ENCODE peak calls at places on chromosomes 11 and 22, in five cellular contexts. M is stomach, P is transverse colon, D is IMR-90, Q is Peyer's patch. T is an unnamed sample.

GRCh38 chr11:898160-898517 is 12.5 kb downstream of the CHID1 start:
- DNase-seq in M (no peak), P (no peak), D (peak; percentile 11), Q (no peak), T (no peak)

GRCh38 chr22:48347311-48347710 is 1480.4 kb downstream of the BRD1 start:
- DNase-seq in M (no peak), P (no peak), D (no peak), Q (no peak), T (no peak)

GRCh38 chr11:78244546-78245315 is 56.0 kb downstream of the USP35 start:
- DNase-seq in M (no peak), P (no peak), D (no peak), Q (no peak), T (no peak)

GRCh38 chr22:29938285-29938693 is 55.3 kb downstream of the MTMR3 start:
- DNase-seq in M (no peak), P (no peak), D (peak; percentile 8), Q (no peak), T (no peak)

GRCh38 chr22:19291218-19291579 is 320 bp downstream of the CLTCL1 start:
- DNase-seq in M (peak; percentile 31), P (peak; percentile 40), D (no peak), Q (peak; percentile 63), T (no peak)

GRCh38 chr22:37547249-37547741 is 13.0 kb upstream of the CDC42EP1 start:
- DNase-seq in M (no peak), P (no peak), D (no peak), Q (no peak), T (no peak)

GRCh38 chr22:38952382-38952993 is 4.9 kb upstream of the APOBEC3A start:
- DNase-seq in M (no peak), P (no peak), D (no peak), Q (no peak), T (no peak)

GRCh38 chr11:63705526-63705925 is 24.2 kb downstream of the RTN3 start:
- DNase-seq in M (no peak), P (no peak), D (no peak), Q (no peak), T (no peak)

GRCh38 chr11:23112987-23113886 is 253.0 kb upstream of the CCDC179 start:
- DNase-seq in M (peak; percentile 57), P (peak; percentile 77), D (peak; percentile 63), Q (peak; percentile 56), T (no peak)

GRCh38 chr11:58811499-58811898 is 33.0 kb downstream of the GLYATL2 start:
- DNase-seq in M (no peak), P (no peak), D (no peak), Q (no peak), T (no peak)

GRCh38 chr11:19027829-19028595 is 32.5 kb downstream of the MRGPRX2 start:
- DNase-seq in M (no peak), P (no peak), D (peak; percentile 55), Q (no peak), T (no peak)

GRCh38 chr11:47914743-47915142 is 65.6 kb upstream of the PTPRJ start:
- DNase-seq in M (no peak), P (no peak), D (no peak), Q (no peak), T (no peak)

GRCh38 chr11:94028436-94028835 is 7.3 kb downstream of the HEPHL1 start:
- DNase-seq in M (no peak), P (no peak), D (peak; percentile 81), Q (no peak), T (peak; percentile 72)

GRCh38 chr11:26522912-26523610 is 49.0 kb downstream of the MUC15 start:
- DNase-seq in M (no peak), P (no peak), D (peak; percentile 6), Q (no peak), T (no peak)

GRCh38 chr11:128905345-128906184 is 14.4 kb downstream of the KCNJ5 start:
- DNase-seq in M (peak; percentile 56), P (peak; percentile 43), D (peak; percentile 26), Q (peak; percentile 66), T (no peak)

GRCh38 chr11:112211556-112211955 is 14.7 kb upstream of the PTS start:
- DNase-seq in M (no peak), P (no peak), D (no peak), Q (no peak), T (no peak)

GRCh38 chr11:43282607-43283440 is 29.0 kb upstream of the API5 start:
- DNase-seq in M (no peak), P (peak; percentile 24), D (peak; percentile 16), Q (peak; percentile 53), T (no peak)

GRCh38 chr11:106706355-106706754 is 311.9 kb downstream of the GUCY1A2 start:
- DNase-seq in M (no peak), P (no peak), D (peak; percentile 67), Q (no peak), T (no peak)

GRCh38 chr11:16891964-16892363 is 122.2 kb downstream of the PLEKHA7 start:
- DNase-seq in M (no peak), P (no peak), D (peak; percentile 70), Q (no peak), T (no peak)

GRCh38 chr22:47012589-47013365 is 250.3 kb downstream of the TBC1D22A start:
- DNase-seq in M (no peak), P (no peak), D (peak; percentile 77), Q (no peak), T (no peak)

GRCh38 chr11:68436985-68437926 is 23.3 kb upstream of the PPP6R3 start:
- DNase-seq in M (no peak), P (no peak), D (peak; percentile 72), Q (no peak), T (no peak)

GRCh38 chr11:74749127-74749964 is 697 bp downstream of the RNF169 start:
- DNase-seq in M (peak; percentile 54), P (peak; percentile 54), D (peak; percentile 29), Q (peak; percentile 76), T (no peak)

GRCh38 chr22:29706991-29707390 is 12.8 kb upstream of the CABP7 start:
- DNase-seq in M (no peak), P (no peak), D (no peak), Q (no peak), T (no peak)

GRCh38 chr22:40452730-40453487 is 82.5 kb downstream of the SGSM3 start:
- DNase-seq in M (no peak), P (no peak), D (peak; percentile 46), Q (no peak), T (no peak)

GRCh38 chr11:85180528-85180927 is 446.6 kb downstream of the DLG2 start:
- DNase-seq in M (no peak), P (no peak), D (no peak), Q (no peak), T (no peak)

GRCh38 chr11:112564228-112564955 is 303.7 kb upstream of the PLET1 start:
- DNase-seq in M (no peak), P (peak; percentile 9), D (peak; percentile 79), Q (no peak), T (no peak)

GRCh38 chr11:8201524-8202365 is 32.9 kb upstream of the RIC3 start:
- DNase-seq in M (no peak), P (no peak), D (no peak), Q (no peak), T (peak; percentile 69)

GRCh38 chr11:117045956-117046355 is 52.3 kb downstream of the SIK3 start:
- DNase-seq in M (no peak), P (no peak), D (no peak), Q (no peak), T (no peak)

GRCh38 chr11:10856689-10857603 is 907 bp downstream of the ZBED5 start:
- DNase-seq in M (peak; percentile 27), P (peak; percentile 70), D (peak; percentile 28), Q (no peak), T (peak; percentile 90)

GRCh38 chr11:41612415-41612814 is 153.0 kb upstream of the LRRC4C start:
- DNase-seq in M (no peak), P (no peak), D (no peak), Q (no peak), T (no peak)

GRCh38 chr11:134541951-134542350 is 129.9 kb upstream of the B3GAT1 start:
- DNase-seq in M (no peak), P (no peak), D (no peak), Q (no peak), T (no peak)

GRCh38 chr11:76628408-76628947 is 42.1 kb downstream of the LRRC32 start:
- DNase-seq in M (no peak), P (no peak), D (no peak), Q (peak; percentile 28), T (peak; percentile 82)

GRCh38 chr11:76627541-76628082 is 42.9 kb downstream of the LRRC32 start:
- DNase-seq in M (no peak), P (no peak), D (no peak), Q (peak; percentile 9), T (no peak)

GRCh38 chr11:76629853-76630599 is 40.5 kb downstream of the LRRC32 start:
- DNase-seq in M (peak; percentile 40), P (peak; percentile 66), D (peak; percentile 18), Q (peak; percentile 57), T (peak; percentile 89)

GRCh38 chr11:76630600-76630999 is 39.9 kb downstream of the LRRC32 start:
- DNase-seq in M (no peak), P (no peak), D (no peak), Q (no peak), T (no peak)

GRCh38 chr11:76629133-76629852 is 41.3 kb downstream of the LRRC32 start:
- DNase-seq in M (no peak), P (peak; percentile 48), D (peak; percentile 75), Q (peak; percentile 41), T (peak; percentile 77)
- TF ChIP-seq POLR2A in M (no peak), P (no peak), D (no peak), Q (no peak), T (no peak)

GRCh38 chr11:95545116-95545875 is 244.3 kb downstream of the FAM76B start:
- DNase-seq in M (no peak), P (no peak), D (no peak), Q (no peak), T (no peak)
- TF ChIP-seq CTCF in M (no peak), P (no peak), D (peak; percentile 10), Q (no peak), T (no peak)

DNA sequence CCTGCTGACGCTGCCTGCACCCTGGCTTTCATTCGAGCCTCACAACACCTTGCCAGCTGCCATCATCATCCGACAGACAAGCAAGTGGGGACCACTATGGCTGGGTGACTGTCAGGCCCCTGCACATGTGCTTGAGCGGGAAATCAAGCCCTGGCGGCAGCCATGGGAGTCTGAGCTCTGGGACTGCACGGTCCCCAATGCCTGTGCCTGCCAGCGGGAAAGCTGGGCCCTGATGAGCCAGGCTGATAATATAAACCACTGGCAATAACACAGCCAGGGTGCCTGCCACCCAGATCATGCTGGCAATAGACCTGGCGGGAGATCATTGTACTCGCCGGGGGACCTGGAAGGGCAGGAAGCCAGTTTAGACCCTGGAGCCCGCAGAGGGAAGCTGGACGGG is 2.5 kb downstream of the FGF3 start:
- DNase-seq in M (no peak), P (no peak), D (no peak), Q (no peak), T (no peak)
- H3K27me3 ChIP-seq in M (peaks cover 68% of the 10 kb centered on the region), P (peaks cover 78% of the 10 kb centered on the region), D (peaks cover 67% of the 10 kb centered on the region), Q (peaks cover 37% of the 10 kb centered on the region), T (peaks cover 4% of the 10 kb centered on the region)

DNA sequence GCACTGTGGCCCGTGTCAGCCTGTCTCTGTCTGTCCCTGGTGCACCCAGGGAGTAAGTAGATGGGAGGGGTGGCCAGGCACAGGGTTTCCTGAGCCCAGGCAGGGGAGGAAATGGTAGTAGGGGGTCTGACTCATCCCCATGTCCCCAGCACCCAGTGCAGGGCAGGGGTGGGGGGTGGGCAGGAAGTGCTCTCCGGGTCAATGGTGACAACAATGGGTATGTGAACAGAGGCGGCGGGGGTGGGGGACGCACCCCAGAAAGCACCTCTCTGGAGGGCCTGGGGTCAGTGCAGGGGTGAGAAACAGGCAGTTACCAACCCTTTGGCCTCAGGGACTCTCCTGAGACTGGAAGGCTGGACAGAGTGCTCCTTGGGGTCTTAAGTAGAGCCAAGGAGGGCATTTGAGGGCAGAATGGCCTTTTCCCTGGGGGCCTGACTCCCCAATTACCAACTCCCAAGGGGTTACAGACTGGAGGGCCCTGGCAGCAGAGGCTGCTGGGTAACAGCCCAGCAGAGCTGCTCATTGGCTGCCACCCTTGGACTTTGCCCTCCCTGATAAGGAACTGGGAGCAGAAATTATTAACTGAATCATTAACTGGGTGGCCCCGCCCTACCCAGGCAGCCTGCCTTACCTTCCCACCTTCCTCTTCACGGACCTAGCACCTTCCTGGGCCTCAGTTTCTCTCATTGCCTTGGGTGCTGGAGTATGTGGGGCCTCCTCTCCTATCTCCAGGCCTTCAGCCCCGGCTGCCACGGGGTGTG is 4.2 kb downstream of the MYRF start:
- DNase-seq in M (peak; percentile 88), P (peak; percentile 77), D (peak; percentile 50), Q (peak; percentile 89), T (no peak)
- TF ChIP-seq POLR2A in M (no peak), P (no peak), D (no peak), Q (no peak), T (no peak)